ENCODE peak calls at places on chromosomes 13 and 19, in five cellular contexts. X is GM23338, S is SK-N-SH, I is AG04450, B is fibroblast of pulmonary artery. H is an unnamed sample.

GRCh38 chr19:17340871-17341357 is 3.6 kb downstream of the GTPBP3 start:
- DNase-seq in I (no peak), S (no peak), B (no peak), X (peak; percentile 76), H (no peak)

GRCh38 chr13:110216403-110217041 is 90.4 kb downstream of the COL4A1 start:
- DNase-seq in B (peak; percentile 96), X (no peak), I (no peak), S (no peak), H (no peak)

GRCh38 chr19:37077615-37077928 is 661 bp upstream of the ZNF420 start:
- DNase-seq in X (no peak), I (no peak), B (no peak), S (no peak), H (no peak)

GRCh38 chr19:12913011-12913561 is 6.0 kb downstream of the SYCE2 start:
- DNase-seq in B (peak; percentile 83), I (peak; percentile 21), X (peak; percentile 79), S (peak; percentile 77), H (peak; percentile 30)

GRCh38 chr13:113651511-113652403 is 6.2 kb downstream of the ATP4B start:
- DNase-seq in X (no peak), S (no peak), B (no peak), I (no peak), H (no peak)

GRCh38 chr13:56317839-56318238 is 822.9 kb upstream of the PRR20A start:
- DNase-seq in B (no peak), X (peak; percentile 61), S (no peak), I (no peak), H (no peak)

GRCh38 chr19:3302755-3303154 is 63.6 kb upstream of the NFIC start:
- DNase-seq in X (peak; percentile 40), B (no peak), I (no peak), S (no peak), H (no peak)

GRCh38 chr19:18513868-18514267 is 8.0 kb downstream of the ELL start:
- DNase-seq in I (no peak), B (no peak), X (no peak), S (peak; percentile 79), H (no peak)

GRCh38 chr13:36028359-36028758 is 102.8 kb downstream of the DCLK1 start:
- DNase-seq in B (no peak), S (no peak), X (no peak), I (no peak), H (no peak)

GRCh38 chr13:43767351-43767901 is 19.3 kb downstream of the ENOX1 start:
- DNase-seq in I (no peak), B (peak; percentile 60), S (peak; percentile 76), X (no peak), H (peak; percentile 17)

GRCh38 chr13:103187621-103188020 is 121.4 kb upstream of the SLC10A2 start:
- DNase-seq in S (no peak), I (no peak), B (no peak), X (no peak), H (no peak)

GRCh38 chr19:34120846-34121639 is 51.3 kb upstream of the LSM14A start:
- DNase-seq in S (peak; percentile 65), I (peak; percentile 20), X (peak; percentile 77), B (peak; percentile 71), H (peak; percentile 51)

GRCh38 chr19:5188548-5189317 is 151.9 kb downstream of the PTPRS start:
- DNase-seq in X (no peak), I (no peak), S (no peak), B (no peak), H (no peak)

GRCh38 chr13:23993439-23993980 is 96.2 kb upstream of the C1QTNF9B start:
- DNase-seq in B (peak; percentile 45), X (no peak), S (no peak), I (peak; percentile 73), H (no peak)

GRCh38 chr19:40578442-40578908 is 1.8 kb downstream of the SHKBP1 start:
- DNase-seq in I (no peak), S (peak; percentile 60), X (peak; percentile 96), B (peak; percentile 58), H (no peak)

GRCh38 chr13:113143466-113144254 is 14.8 kb upstream of the PROZ start:
- DNase-seq in S (no peak), I (no peak), X (no peak), B (no peak), H (no peak)

GRCh38 chr13:34078334-34078999 is 260.5 kb downstream of the RFC3 start:
- DNase-seq in I (no peak), X (peak; percentile 4), S (no peak), B (no peak), H (no peak)

GRCh38 chr13:34076319-34076718 is 258.4 kb downstream of the RFC3 start:
- DNase-seq in B (no peak), S (no peak), I (no peak), X (no peak), H (no peak)

DNA sequence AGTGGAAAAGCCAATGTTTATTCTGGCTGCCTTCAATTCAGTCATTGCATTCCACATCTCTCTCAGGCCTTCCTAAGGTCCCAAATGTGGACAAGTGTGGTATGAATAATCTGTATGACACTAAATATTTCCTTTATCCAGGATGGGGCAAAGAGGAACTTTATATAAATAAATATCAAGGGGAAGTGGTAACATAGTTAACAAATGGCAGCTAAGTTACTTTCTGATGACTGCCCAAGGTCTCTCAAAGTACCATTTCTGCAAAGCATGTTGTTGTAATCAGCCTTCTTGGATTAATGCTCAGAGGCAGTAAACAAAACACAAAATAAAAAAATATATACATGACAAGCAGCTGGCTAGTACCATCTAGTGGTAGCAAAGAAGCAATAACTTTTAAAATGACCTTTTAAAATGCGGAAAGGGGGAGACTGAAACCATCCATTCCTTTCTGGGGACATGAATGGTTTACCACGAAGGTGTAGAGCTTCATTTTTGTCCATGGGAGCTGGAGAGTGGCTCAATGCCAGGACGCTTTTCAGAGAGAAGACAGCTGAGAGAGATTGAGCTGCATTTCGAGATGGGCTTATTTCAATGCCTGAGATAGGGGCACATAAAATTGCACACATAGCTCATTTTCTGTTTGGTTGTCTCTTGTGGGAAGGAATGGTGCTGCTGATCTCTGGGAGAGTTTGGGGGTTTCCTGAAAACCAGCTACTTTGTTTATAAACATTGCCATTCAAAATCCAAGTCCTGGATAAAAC is 259.2 kb downstream of the RFC3 start:
- DNase-seq in B (peak; percentile 56), I (no peak), S (peak; percentile 35), X (peak; percentile 55), H (peak; percentile 32)
- TF ChIP-seq CTCF in B (peak; percentile 71), I (peak; percentile 62), S (peak; percentile 79), X (peak; percentile 65), H (peak; percentile 70)

DNA sequence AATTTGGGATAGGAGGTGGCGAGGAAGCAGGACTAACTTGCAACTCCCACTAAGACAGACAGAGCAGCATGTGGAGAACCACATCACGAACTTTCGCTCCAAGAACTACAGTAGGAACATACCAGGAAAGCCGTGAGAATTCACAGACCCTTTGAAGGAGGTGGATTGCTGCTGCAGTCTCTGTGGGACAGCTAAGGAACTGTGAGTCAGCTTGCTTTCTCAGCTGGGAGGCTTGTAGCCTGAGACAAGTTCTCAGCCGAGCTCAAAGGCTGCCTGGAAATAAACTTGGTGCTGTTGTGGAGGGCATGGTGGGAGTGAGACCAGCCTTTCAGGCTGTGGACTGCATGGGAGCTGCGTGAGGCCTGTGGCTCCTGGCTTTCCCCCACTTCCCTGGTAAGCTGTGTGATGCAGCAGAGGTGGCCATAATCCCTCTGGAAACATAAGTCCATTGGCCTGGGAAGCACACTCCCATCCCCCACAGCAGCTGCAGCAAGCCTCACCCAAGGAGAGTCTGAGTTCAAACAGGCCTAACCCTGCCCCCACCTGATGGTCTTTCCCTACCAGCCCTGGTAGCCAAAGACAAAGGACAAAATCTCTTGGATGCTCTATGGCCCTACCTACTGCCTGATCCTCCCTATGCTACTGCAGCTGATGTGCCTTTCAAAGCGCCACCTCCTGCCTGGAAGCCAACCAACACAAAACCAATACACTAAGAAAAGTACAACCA is 441.1 kb upstream of the HTR2A start:
- DNase-seq in B (peak; percentile 58), I (peak; percentile 52), X (peak; percentile 28), S (no peak), H (no peak)
- H3K4me3 ChIP-seq in B (no peak overlapping the region), I (no peak overlapping the region), X (no peak overlapping the region), S (peak overlapping the region; percentile 34), H (no peak overlapping the region)

GRCh38 chr19:44757057-44757734 is 8.7 kb downstream of the BCL3 start:
- DNase-seq in I (no peak), S (peak; percentile 89), B (peak; percentile 77), X (peak; percentile 49), H (no peak)
- TF ChIP-seq CTCF in I (no peak), S (no peak), B (no peak), X (no peak), H (no peak)

DNA sequence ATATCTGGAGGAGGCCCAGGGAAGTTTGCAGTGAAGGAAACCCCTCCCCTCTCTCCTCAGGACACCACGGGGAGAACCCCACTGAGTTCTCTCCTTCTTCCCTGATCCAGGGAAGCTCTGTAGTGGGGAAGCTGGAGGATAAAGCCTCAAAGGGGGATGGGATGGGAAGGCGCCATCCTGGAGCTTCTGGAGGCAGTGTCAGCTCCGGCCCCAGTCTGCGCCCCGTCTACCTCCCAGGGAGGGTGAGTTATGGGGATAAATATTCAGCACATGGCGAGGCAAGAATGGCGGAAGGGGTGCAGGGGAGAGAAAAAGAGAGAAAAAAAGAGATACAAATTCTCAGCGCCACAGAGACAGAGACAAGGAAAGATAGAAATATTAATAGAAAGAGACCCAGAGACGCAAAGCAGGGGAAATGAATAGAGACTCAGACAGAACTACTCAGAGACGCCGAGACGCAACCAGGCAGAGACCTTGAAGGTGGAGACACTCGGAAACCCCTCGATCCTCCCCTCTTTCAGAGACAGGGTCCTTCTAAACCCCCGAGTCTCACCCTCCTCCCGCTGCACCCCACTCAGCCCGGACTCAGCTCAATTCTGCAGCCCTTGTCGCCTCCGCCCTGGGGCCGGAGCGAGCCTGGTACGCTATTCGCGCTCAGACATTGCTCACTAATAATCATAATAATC is 23.6 kb downstream of the OLFM2 start:
- DNase-seq in I (no peak), B (no peak), X (no peak), S (peak; percentile 21), H (no peak)
- H3K4me3 ChIP-seq in I (no peak overlapping the region), B (no peak overlapping the region), X (peak overlapping the region; percentile 79), S (peak overlapping the region; percentile 58), H (no peak overlapping the region)